ENCODE peak calls at places on chromosomes 6 and 20, in eight cellular contexts. One of them, this sample, is unnamed.

GRCh38 chr20:19783966-19784401 is 25.9 kb downstream of the RIN2 start:
- DNase-seq in OCI-LY7: no peak
- DNase-seq in MG63: no peak
- DNase-seq in NAMALWA: no peak
- DNase-seq in RWPE2: peak
- DNase-seq in caudate nucleus: no peak
- DNase-seq in activated naive CD8-positive, alpha-beta T cell treated with anti-CD3 and anti-CD28 coated beads, Interleukin-2, amount 50 U/mL, for 16 hours: no peak
- DNase-seq in AG08396: no peak
- DNase-seq in this sample: peak

GRCh38 chr6:158028421-158028820 is 46.8 kb downstream of the SYNJ2 start:
- DNase-seq in AG08396: no peak
- DNase-seq in caudate nucleus: no peak
- DNase-seq in MG63: no peak
- DNase-seq in RWPE2: no peak
- DNase-seq in activated naive CD8-positive, alpha-beta T cell treated with anti-CD3 and anti-CD28 coated beads, Interleukin-2, amount 50 U/mL, for 16 hours: no peak
- DNase-seq in OCI-LY7: no peak
- DNase-seq in NAMALWA: no peak
- DNase-seq in this sample: no peak

GRCh38 chr6:82363368-82364086 is at the start of gene TPBG:
- DNase-seq in MG63: peak
- DNase-seq in AG08396: peak
- DNase-seq in activated naive CD8-positive, alpha-beta T cell treated with anti-CD3 and anti-CD28 coated beads, Interleukin-2, amount 50 U/mL, for 16 hours: no peak
- DNase-seq in RWPE2: peak
- DNase-seq in caudate nucleus: peak
- DNase-seq in NAMALWA: no peak
- DNase-seq in OCI-LY7: no peak
- DNase-seq in this sample: peak

GRCh38 chr20:51563597-51564332 is 21.2 kb upstream of the NFATC2 start:
- DNase-seq in RWPE2: no peak
- DNase-seq in NAMALWA: peak
- DNase-seq in OCI-LY7: no peak
- DNase-seq in MG63: peak
- DNase-seq in caudate nucleus: peak
- DNase-seq in activated naive CD8-positive, alpha-beta T cell treated with anti-CD3 and anti-CD28 coated beads, Interleukin-2, amount 50 U/mL, for 16 hours: no peak
- DNase-seq in AG08396: peak
- DNase-seq in this sample: peak

GRCh38 chr6:16429669-16430068 is 191.3 kb downstream of the GMPR start:
- DNase-seq in RWPE2: no peak
- DNase-seq in NAMALWA: no peak
- DNase-seq in MG63: no peak
- DNase-seq in activated naive CD8-positive, alpha-beta T cell treated with anti-CD3 and anti-CD28 coated beads, Interleukin-2, amount 50 U/mL, for 16 hours: no peak
- DNase-seq in AG08396: no peak
- DNase-seq in caudate nucleus: peak
- DNase-seq in OCI-LY7: no peak
- DNase-seq in this sample: no peak

GRCh38 chr6:53465732-53466131 is 79.2 kb downstream of the GCLC start:
- DNase-seq in AG08396: no peak
- DNase-seq in MG63: no peak
- DNase-seq in caudate nucleus: no peak
- DNase-seq in activated naive CD8-positive, alpha-beta T cell treated with anti-CD3 and anti-CD28 coated beads, Interleukin-2, amount 50 U/mL, for 16 hours: no peak
- DNase-seq in OCI-LY7: no peak
- DNase-seq in RWPE2: no peak
- DNase-seq in NAMALWA: no peak
- DNase-seq in this sample: no peak

GRCh38 chr6:19837511-19838441 is 606 bp downstream of the ID4 start:
- DNase-seq in RWPE2: no peak
- DNase-seq in activated naive CD8-positive, alpha-beta T cell treated with anti-CD3 and anti-CD28 coated beads, Interleukin-2, amount 50 U/mL, for 16 hours: no peak
- DNase-seq in AG08396: peak
- DNase-seq in caudate nucleus: no peak
- DNase-seq in MG63: peak
- DNase-seq in NAMALWA: no peak
- DNase-seq in OCI-LY7: peak
- DNase-seq in this sample: peak

GRCh38 chr6:28537509-28538140 is 11.9 kb downstream of the GPX5 start:
- DNase-seq in caudate nucleus: peak
- DNase-seq in OCI-LY7: no peak
- DNase-seq in RWPE2: no peak
- DNase-seq in activated naive CD8-positive, alpha-beta T cell treated with anti-CD3 and anti-CD28 coated beads, Interleukin-2, amount 50 U/mL, for 16 hours: no peak
- DNase-seq in NAMALWA: no peak
- DNase-seq in AG08396: no peak
- DNase-seq in MG63: peak
- DNase-seq in this sample: no peak

GRCh38 chr20:4060856-4061440 is 45.6 kb upstream of the RNF24 start:
- DNase-seq in AG08396: no peak
- DNase-seq in activated naive CD8-positive, alpha-beta T cell treated with anti-CD3 and anti-CD28 coated beads, Interleukin-2, amount 50 U/mL, for 16 hours: no peak
- DNase-seq in RWPE2: peak
- DNase-seq in caudate nucleus: no peak
- DNase-seq in OCI-LY7: no peak
- DNase-seq in MG63: no peak
- DNase-seq in NAMALWA: no peak
- DNase-seq in this sample: no peak

GRCh38 chr20:23937303-23938117 is 51.1 kb downstream of the GGTLC1 start:
- DNase-seq in NAMALWA: peak
- DNase-seq in activated naive CD8-positive, alpha-beta T cell treated with anti-CD3 and anti-CD28 coated beads, Interleukin-2, amount 50 U/mL, for 16 hours: no peak
- DNase-seq in AG08396: peak
- DNase-seq in caudate nucleus: peak
- DNase-seq in OCI-LY7: peak
- DNase-seq in RWPE2: no peak
- DNase-seq in MG63: no peak
- DNase-seq in this sample: peak

GRCh38 chr6:112249489-112249888 is 4.9 kb downstream of the LAMA4 start:
- DNase-seq in AG08396: no peak
- DNase-seq in caudate nucleus: no peak
- DNase-seq in OCI-LY7: no peak
- DNase-seq in activated naive CD8-positive, alpha-beta T cell treated with anti-CD3 and anti-CD28 coated beads, Interleukin-2, amount 50 U/mL, for 16 hours: no peak
- DNase-seq in NAMALWA: no peak
- DNase-seq in MG63: no peak
- DNase-seq in RWPE2: no peak
- DNase-seq in this sample: no peak

GRCh38 chr20:59006167-59006863 is 739 bp downstream of the CTSZ start:
- DNase-seq in caudate nucleus: no peak
- DNase-seq in activated naive CD8-positive, alpha-beta T cell treated with anti-CD3 and anti-CD28 coated beads, Interleukin-2, amount 50 U/mL, for 16 hours: no peak
- DNase-seq in RWPE2: peak
- DNase-seq in OCI-LY7: peak
- DNase-seq in NAMALWA: peak
- DNase-seq in MG63: peak
- DNase-seq in AG08396: peak
- DNase-seq in this sample: no peak

GRCh38 chr6:129215916-129216525 is 333.1 kb downstream of the LAMA2 start:
- DNase-seq in NAMALWA: no peak
- DNase-seq in MG63: no peak
- DNase-seq in OCI-LY7: no peak
- DNase-seq in RWPE2: no peak
- DNase-seq in caudate nucleus: no peak
- DNase-seq in activated naive CD8-positive, alpha-beta T cell treated with anti-CD3 and anti-CD28 coated beads, Interleukin-2, amount 50 U/mL, for 16 hours: no peak
- DNase-seq in AG08396: no peak
- DNase-seq in this sample: no peak

GRCh38 chr6:75209432-75209723 is 3.5 kb upstream of the COL12A1 start:
- DNase-seq in AG08396: no peak
- DNase-seq in OCI-LY7: no peak
- DNase-seq in MG63: no peak
- DNase-seq in caudate nucleus: no peak
- DNase-seq in activated naive CD8-positive, alpha-beta T cell treated with anti-CD3 and anti-CD28 coated beads, Interleukin-2, amount 50 U/mL, for 16 hours: no peak
- DNase-seq in NAMALWA: peak
- DNase-seq in RWPE2: no peak
- DNase-seq in this sample: no peak

This sample was measured in heart left ventricle.